ENCODE peak calls at places on chromosomes 6 and 20, in six cellular contexts. W is A549, U is H1, R is HepG2, V is IMR-90, G is HCT116. O is an unnamed sample.

GRCh38 chr6:75735491-75736186 is 13.4 kb upstream of the MYO6 start:
- DNase-seq in W (peak), U (no peak), R (peak), V (peak), G (peak), O (peak)

GRCh38 chr20:7497985-7498384 is 442.3 kb downstream of the HAO1 start:
- DNase-seq in W (no peak), U (no peak), R (no peak), V (no peak), G (no peak), O (peak)

GRCh38 chr6:35725721-35726438 is 11.0 kb upstream of the ARMC12 start:
- DNase-seq in W (no peak), U (no peak), R (peak), V (no peak), G (no peak), O (no peak)

GRCh38 chr6:33201935-33202334 is 1.3 kb downstream of the SLC39A7 start:
- DNase-seq in W (no peak), U (no peak), R (no peak), V (no peak), G (no peak), O (no peak)

GRCh38 chr20:51153867-51154707 is 131.2 kb upstream of the KCNG1 start:
- DNase-seq in W (no peak), U (no peak), R (no peak), V (no peak), G (no peak), O (no peak)

GRCh38 chr6:140546640-140547039 is 1172.2 kb upstream of the CITED2 start:
- DNase-seq in W (no peak), U (no peak), R (no peak), V (peak), G (no peak), O (no peak)

GRCh38 chr6:22399693-22400092 is 102.9 kb upstream of the PRL start:
- DNase-seq in W (no peak), U (no peak), R (no peak), V (peak), G (no peak), O (peak)

GRCh38 chr6:88662163-88662580 is 301.2 kb downstream of the RNGTT start:
- DNase-seq in W (no peak), U (no peak), R (peak), V (no peak), G (peak), O (no peak)

GRCh38 chr6:53986165-53986720 is 125.0 kb upstream of the MLIP start:
- DNase-seq in W (peak), U (no peak), R (peak), V (peak), G (peak), O (peak)

GRCh38 chr6:134502614-134503541 is 185.0 kb upstream of the SGK1 start:
- DNase-seq in W (no peak), U (no peak), R (no peak), V (no peak), G (no peak), O (no peak)

GRCh38 chr6:108260126-108260808 is 573 bp downstream of the SNX3 start:
- DNase-seq in W (peak), U (no peak), R (no peak), V (peak), G (peak), O (peak)

GRCh38 chr6:83867043-83867442 is 7.6 kb downstream of the CYB5R4 start:
- DNase-seq in W (no peak), U (no peak), R (no peak), V (no peak), G (no peak), O (no peak)

GRCh38 chr20:9228774-9229450 is 160.0 kb downstream of the PLCB4 start:
- DNase-seq in W (no peak), U (no peak), R (no peak), V (no peak), G (no peak), O (no peak)

GRCh38 chr20:10857362-10858070 is 183.7 kb upstream of the JAG1 start:
- DNase-seq in W (peak), U (no peak), R (peak), V (peak), G (no peak), O (peak)

GRCh38 chr20:57990396-57990987 is 238.0 kb downstream of the ANKRD60 start:
- DNase-seq in W (no peak), U (no peak), R (no peak), V (no peak), G (no peak), O (peak)

GRCh38 chr20:828987-829386 is 4.5 kb upstream of the FAM110A start:
- DNase-seq in W (no peak), U (no peak), R (no peak), V (no peak), G (no peak), O (no peak)

GRCh38 chr6:21741221-21742109 is 147.9 kb downstream of the SOX4 start:
- DNase-seq in W (no peak), U (no peak), R (no peak), V (peak), G (no peak), O (peak)

GRCh38 chr6:15481892-15482291 is 180.9 kb downstream of the DTNBP1 start:
- DNase-seq in W (no peak), U (no peak), R (no peak), V (no peak), G (no peak), O (no peak)

GRCh38 chr20:20211274-20211987 is 156.5 kb upstream of the INSM1 start:
- DNase-seq in W (no peak), U (no peak), R (no peak), V (no peak), G (no peak), O (no peak)

GRCh38 chr20:12644481-12644880 is 364.3 kb upstream of the SPTLC3 start:
- DNase-seq in W (no peak), U (no peak), R (no peak), V (no peak), G (no peak), O (no peak)

GRCh38 chr6:169335301-169335700 is 81.7 kb upstream of the THBS2 start:
- DNase-seq in W (no peak), U (no peak), R (no peak), V (no peak), G (no peak), O (no peak)
- H3K4me2 ChIP-seq in W (no peak), U (no peak), R (no peak), V (no peak), G (no peak), O (no peak)

DNA sequence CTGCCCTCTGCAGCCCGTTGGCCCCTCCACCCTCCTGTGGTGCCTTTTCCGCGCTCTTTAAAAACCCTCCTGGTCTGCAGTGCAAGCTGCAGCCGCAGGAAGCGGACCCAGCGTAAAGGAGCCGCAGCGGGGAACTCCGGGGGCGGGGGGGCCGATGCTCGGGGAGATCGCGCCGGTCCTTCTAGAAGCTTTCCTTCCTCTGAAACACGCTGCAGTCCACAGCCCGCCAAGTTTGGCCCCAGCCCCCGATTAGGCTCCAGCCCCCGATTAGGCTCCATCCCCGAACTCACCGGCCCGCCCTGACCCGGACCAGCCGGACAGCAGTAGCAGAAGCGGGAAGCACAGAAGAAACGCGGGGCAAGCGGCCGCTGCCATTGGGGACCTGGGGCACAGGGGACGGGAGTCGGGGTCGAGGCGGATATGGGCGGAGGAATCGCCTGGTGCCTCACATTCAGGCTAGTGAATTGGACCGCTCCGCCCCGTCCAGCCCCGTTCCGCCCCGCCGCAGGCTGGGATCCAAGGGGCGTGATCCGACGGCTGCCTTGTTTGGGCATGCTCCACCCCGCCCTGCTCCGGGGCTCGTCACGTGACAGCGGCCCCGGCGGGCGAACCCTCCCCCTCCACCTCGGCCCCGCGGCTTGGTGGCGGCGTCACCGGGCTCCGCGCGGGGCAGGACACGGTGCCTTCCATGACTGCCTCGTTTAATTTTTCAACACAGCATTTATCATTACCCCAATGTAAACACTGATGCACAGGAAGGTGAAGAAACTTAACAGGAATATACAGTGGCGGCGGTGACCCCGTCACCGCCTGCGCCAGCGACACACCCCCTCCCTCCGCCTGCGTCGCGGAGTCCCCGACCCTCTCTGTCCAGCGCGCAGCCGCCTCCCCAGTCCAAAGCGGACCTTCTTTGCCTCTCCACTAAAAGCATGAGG is 20.3 kb downstream of the RAET1L start:
- DNase-seq in W (peak), U (peak), R (peak), V (peak), G (peak), O (peak)
- TF ChIP-seq POLR2A in W (peak), U (no peak), R (no peak), V (no peak), G (peak), O (peak)

GRCh38 chr6:119344306-119344705 is 5.3 kb downstream of the MAN1A1 start:
- DNase-seq in W (no peak), U (no peak), R (peak), V (no peak), G (no peak), O (no peak)

GRCh38 chr6:119342430-119342829 is 7.1 kb downstream of the MAN1A1 start:
- DNase-seq in W (no peak), U (no peak), R (no peak), V (no peak), G (no peak), O (no peak)

GRCh38 chr6:119345114-119345513 is 4.4 kb downstream of the MAN1A1 start:
- DNase-seq in W (no peak), U (no peak), R (no peak), V (no peak), G (no peak), O (no peak)

GRCh38 chr6:119343573-119344146 is 5.9 kb downstream of the MAN1A1 start:
- DNase-seq in W (no peak), U (no peak), R (peak), V (no peak), G (no peak), O (no peak)

GRCh38 chr6:119343167-119343566 is 6.4 kb downstream of the MAN1A1 start:
- DNase-seq in W (no peak), U (no peak), R (no peak), V (no peak), G (no peak), O (no peak)
- H3K4me2 ChIP-seq in W (no peak), U (no peak), R (peak), V (no peak), G (no peak), O (no peak)

GRCh38 chr6:137005073-137005472 is 39.7 kb downstream of the IL20RA start:
- DNase-seq in W (no peak), U (no peak), R (no peak), V (no peak), G (no peak), O (no peak)

GRCh38 chr6:137002505-137002904 is 42.3 kb downstream of the IL20RA start:
- DNase-seq in W (no peak), U (no peak), R (no peak), V (no peak), G (peak), O (no peak)

GRCh38 chr6:137000825-137001224 is 43.9 kb downstream of the IL20RA start:
- DNase-seq in W (no peak), U (no peak), R (no peak), V (no peak), G (peak), O (no peak)

GRCh38 chr6:137001287-137001976 is 43.3 kb downstream of the IL20RA start:
- DNase-seq in W (peak), U (no peak), R (peak), V (no peak), G (peak), O (peak)

GRCh38 chr6:137001977-137002302 is 42.8 kb downstream of the IL20RA start:
- DNase-seq in W (no peak), U (no peak), R (no peak), V (no peak), G (no peak), O (no peak)
- TF ChIP-seq POLR2A in W (no peak), U (no peak), R (no peak), V (no peak), G (no peak), O (no peak)

GRCh38 chr6:3237761-3238662 is 10.6 kb upstream of the TUBB2B start:
- DNase-seq in W (no peak), U (no peak), R (no peak), V (no peak), G (no peak), O (no peak)

GRCh38 chr6:3235486-3235885 is 8.0 kb upstream of the TUBB2B start:
- DNase-seq in W (no peak), U (no peak), R (no peak), V (no peak), G (no peak), O (no peak)

GRCh38 chr6:3235969-3236368 is 8.5 kb upstream of the TUBB2B start:
- DNase-seq in W (no peak), U (no peak), R (no peak), V (no peak), G (no peak), O (no peak)

GRCh38 chr6:3240595-3240994 is 13.1 kb upstream of the TUBB2B start:
- DNase-seq in W (no peak), U (no peak), R (no peak), V (no peak), G (no peak), O (no peak)

DNA sequence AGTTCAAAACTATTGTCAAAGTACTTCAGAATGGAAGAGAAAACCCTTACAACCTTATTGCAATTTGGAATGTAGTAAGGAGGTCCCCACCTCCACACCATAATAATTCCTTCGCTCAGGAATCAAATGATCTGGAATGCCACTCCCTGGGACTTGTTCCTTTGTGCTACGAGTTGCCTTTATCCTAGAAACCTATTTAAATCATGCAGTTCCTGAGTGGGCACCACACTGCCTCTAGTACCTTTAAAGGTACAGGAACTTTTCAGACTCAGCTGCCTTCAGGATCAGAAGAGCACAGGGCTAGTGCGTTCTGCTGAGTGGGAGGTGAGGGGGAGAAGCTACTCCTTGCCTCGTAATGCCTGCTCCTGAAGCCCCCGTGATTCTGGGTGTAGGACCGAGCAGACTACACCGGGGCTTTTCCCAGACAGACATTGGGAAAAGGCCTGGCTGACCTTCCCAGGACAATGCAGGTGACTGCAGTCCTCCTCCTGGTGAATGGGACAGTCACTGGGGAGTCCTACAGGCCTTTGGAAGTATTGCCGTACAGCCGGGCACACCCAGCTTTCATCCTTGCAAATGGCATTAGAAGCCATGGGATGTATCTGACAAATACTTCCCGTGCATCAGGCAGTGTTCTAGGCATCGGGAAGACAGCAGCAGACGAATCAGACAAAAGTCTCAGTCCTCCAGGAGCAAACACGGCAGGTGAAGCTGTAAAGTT is 11.8 kb upstream of the TUBB2B start:
- DNase-seq in W (peak), U (no peak), R (no peak), V (no peak), G (peak), O (no peak)
- H3K4me2 ChIP-seq in W (no peak), U (no peak), R (no peak), V (no peak), G (no peak), O (no peak)

GRCh38 chr20:41617059-41617921 is 887 bp downstream of the CHD6 start:
- DNase-seq in W (peak), U (no peak), R (peak), V (peak), G (no peak), O (peak)
- TF ChIP-seq POLR2A in W (no peak), U (no peak), R (peak), V (no peak), G (no peak), O (no peak)

O was measured in endothelial cell of umbilical vein.